ENCODE peak calls at places on chromosomes 4 and X, in five cellular contexts. M, D, V, A and X are unnamed samples.

GRCh38 chr4:112514449-112515277 is 1.3 kb downstream of the NEUROG2 start:
- DNase-seq in A (no peak), D (no peak), M (no peak), V (no peak), X (no peak)

GRCh38 chr4:182478475-182478874 is 235.3 kb downstream of the TENM3 start:
- DNase-seq in A (no peak), D (peak; percentile 7), V (no peak), M (peak; percentile 20), X (no peak)

GRCh38 chr4:177107288-177107901 is 202.3 kb upstream of the NEIL3 start:
- DNase-seq in V (no peak), M (no peak), A (no peak), D (no peak), X (no peak)

GRCh38 chrX:132561974-132562373 is 73.1 kb upstream of the MBNL3 start:
- DNase-seq in D (no peak), M (no peak), V (no peak), A (no peak), X (no peak)

GRCh38 chr4:114396808-114397207 is 201.8 kb upstream of the UGT8 start:
- DNase-seq in A (no peak), V (no peak), D (no peak), M (no peak), X (no peak)

GRCh38 chrX:105210258-105210657 is 10.2 kb downstream of the TEX13A start:
- DNase-seq in D (peak; percentile 5), V (no peak), A (no peak), M (no peak), X (no peak)

GRCh38 chrX:15465347-15465746 is 27.8 kb downstream of the PIR start:
- DNase-seq in A (no peak), M (no peak), V (no peak), D (no peak), X (no peak)

GRCh38 chr4:98181815-98182214 is 38.5 kb upstream of the STPG2 start:
- DNase-seq in M (no peak), A (no peak), D (no peak), V (no peak), X (no peak)

GRCh38 chr4:103754844-103755243 is 35.1 kb upstream of the TACR3 start:
- DNase-seq in A (no peak), V (peak; percentile 68), D (no peak), M (no peak), X (no peak)

GRCh38 chr4:41362647-41363383 is 106.1 kb downstream of the UCHL1 start:
- DNase-seq in D (no peak), A (no peak), M (no peak), V (no peak), X (no peak)

GRCh38 chr4:6263541-6264540 is 5.8 kb upstream of the WFS1 start:
- DNase-seq in D (no peak), M (no peak), A (no peak), V (peak; percentile 63), X (no peak)

GRCh38 chr4:2276581-2277325 is 14.8 kb upstream of the MXD4 start:
- DNase-seq in V (no peak), A (no peak), M (no peak), D (no peak), X (no peak)

GRCh38 chr4:61389640-61390039 is 189.5 kb downstream of the ADGRL3 start:
- DNase-seq in V (no peak), M (no peak), A (no peak), D (no peak), X (no peak)

GRCh38 chr4:7457201-7458065 is 22.7 kb upstream of the PSAPL1 start:
- DNase-seq in V (no peak), A (no peak), D (no peak), M (no peak), X (no peak)

GRCh38 chrX:101659601-101660063 is at the start of gene ARMCX2:
- DNase-seq in V (peak; percentile 55), D (no peak), M (no peak), A (no peak), X (no peak)

GRCh38 chrX:132957211-132958085 is 981 bp downstream of the HS6ST2 start:
- DNase-seq in M (no peak), A (no peak), V (peak; percentile 47), D (no peak), X (no peak)

GRCh38 chr4:177080388-177080787 is 229.3 kb upstream of the NEIL3 start:
- DNase-seq in A (no peak), M (no peak), V (no peak), D (no peak), X (no peak)

GRCh38 chr4:156983366-156983765 is 11.8 kb upstream of the PDGFC start:
- DNase-seq in V (no peak), D (no peak), A (no peak), M (peak; percentile 19), X (no peak)

GRCh38 chr4:7987148-7987989 is 47.7 kb upstream of the AFAP1 start:
- DNase-seq in M (peak; percentile 41), A (peak; percentile 71), V (peak; percentile 84), D (peak; percentile 77), X (no peak)

GRCh38 chr4:48591372-48591771 is 101.3 kb downstream of the ZAR1 start:
- DNase-seq in M (no peak), D (peak; percentile 13), A (no peak), V (no peak), X (no peak)

GRCh38 chr4:30776921-30777415 is 56.8 kb downstream of the PCDH7 start:
- DNase-seq in D (no peak), A (no peak), M (no peak), V (no peak), X (no peak)

GRCh38 chr4:144189121-144189520 is 48.6 kb upstream of the GYPA start:
- DNase-seq in A (no peak), V (no peak), M (no peak), D (no peak), X (no peak)

GRCh38 chr4:118888666-118889312 is at the start of gene SYNPO2:
- DNase-seq in D (no peak), M (peak; percentile 16), A (peak; percentile 69), V (peak; percentile 61), X (no peak)
- TF ChIP-seq POLR2A in D (no peak), M (no peak), A (peak; percentile 75), V (no peak), X (no peak)

GRCh38 chr4:37982736-37983135 is 22.5 kb downstream of the PTTG2 start:
- DNase-seq in D (no peak), A (no peak), M (no peak), V (no peak), X (peak; percentile 55)
- H3K4me1 ChIP-seq in D (peaks cover 2% of the 10 kb centered on the region), A (no peaks in the 10 kb centered on the region), M (peaks cover 10% of the 10 kb centered on the region), V (peaks cover 39% of the 10 kb centered on the region), X (peaks cover 38% of the 10 kb centered on the region)

DNA sequence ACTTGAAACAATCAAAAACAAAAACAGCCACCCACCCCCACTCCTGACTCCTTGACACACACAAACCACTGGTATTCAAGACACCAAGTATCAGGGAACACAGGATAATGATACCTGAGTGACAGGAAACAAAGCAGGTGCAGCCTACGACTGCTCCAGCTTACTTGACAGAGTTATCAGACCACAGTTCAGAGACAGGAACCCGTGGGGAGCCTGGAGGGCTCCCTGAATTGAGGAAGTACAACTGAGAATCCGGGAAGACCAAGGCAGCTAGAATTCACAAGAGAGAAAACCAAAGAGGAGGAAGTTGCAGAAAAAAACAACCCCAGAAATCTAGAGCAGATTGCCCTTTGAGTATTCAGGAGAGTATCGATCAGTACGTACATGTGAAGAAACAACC is 20.5 kb downstream of the COMMD8 start:
- DNase-seq in D (no peak), V (no peak), M (no peak), A (no peak), X (no peak)
- H3K4me3 ChIP-seq in D (no peak overlapping the region), V (no peak overlapping the region), M (no peak overlapping the region), A (no peak overlapping the region), X (no peak overlapping the region)

GRCh38 chrX:118974908-118975671 is 672 bp downstream of the LONRF3 start:
- DNase-seq in M (no peak), A (no peak), V (peak; percentile 67), D (peak; percentile 41), X (peak; percentile 74)
- TF ChIP-seq POLR2A in M (no peak), A (no peak), V (peak; percentile 59), D (peak; percentile 51), X (no peak)

GRCh38 chrX:10165580-10166247 is 8.9 kb downstream of the CLCN4 start:
- DNase-seq in M (no peak), V (no peak), A (no peak), D (peak; percentile 37), X (no peak)

GRCh38 chrX:10163031-10163430 is 6.3 kb downstream of the CLCN4 start:
- DNase-seq in A (no peak), D (no peak), V (no peak), M (no peak), X (no peak)

GRCh38 chrX:10166731-10167149 is 10.0 kb downstream of the CLCN4 start:
- DNase-seq in V (no peak), A (no peak), M (no peak), D (no peak), X (no peak)

GRCh38 chrX:10166248-10166716 is 9.5 kb downstream of the CLCN4 start:
- DNase-seq in A (no peak), V (no peak), M (no peak), D (peak; percentile 29), X (no peak)

DNA sequence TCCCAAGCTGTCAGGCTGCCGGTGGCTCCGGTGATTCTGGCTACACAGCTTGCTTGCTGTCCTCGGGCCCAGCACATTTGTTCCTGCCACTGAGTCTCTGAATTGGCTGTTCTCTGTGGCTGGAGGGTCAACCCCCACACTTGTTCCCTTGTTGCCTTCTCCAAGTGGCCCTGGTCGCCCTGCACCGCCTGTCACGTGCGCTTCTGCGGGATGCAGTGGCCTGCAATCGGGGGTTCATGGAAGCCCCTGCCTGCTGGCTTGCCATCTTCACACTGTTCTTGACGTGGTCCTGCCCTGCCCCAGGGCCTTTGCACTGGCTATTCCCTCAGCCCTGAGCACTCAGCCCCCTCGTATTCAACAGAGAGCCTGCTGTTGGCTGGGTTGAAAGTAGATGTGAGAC is 8.1 kb downstream of the CLCN4 start:
- DNase-seq in M (no peak), D (no peak), V (no peak), A (no peak), X (no peak)
- H3K4me1 ChIP-seq in M (no peaks in the 10 kb centered on the region), D (peaks cover 44% of the 10 kb centered on the region), V (no peaks in the 10 kb centered on the region), A (no peaks in the 10 kb centered on the region), X (no peaks in the 10 kb centered on the region)

GRCh38 chr4:125642645-125643044 is 327.9 kb downstream of the FAT4 start:
- DNase-seq in V (no peak), M (no peak), A (no peak), D (no peak), X (no peak)

DNA sequence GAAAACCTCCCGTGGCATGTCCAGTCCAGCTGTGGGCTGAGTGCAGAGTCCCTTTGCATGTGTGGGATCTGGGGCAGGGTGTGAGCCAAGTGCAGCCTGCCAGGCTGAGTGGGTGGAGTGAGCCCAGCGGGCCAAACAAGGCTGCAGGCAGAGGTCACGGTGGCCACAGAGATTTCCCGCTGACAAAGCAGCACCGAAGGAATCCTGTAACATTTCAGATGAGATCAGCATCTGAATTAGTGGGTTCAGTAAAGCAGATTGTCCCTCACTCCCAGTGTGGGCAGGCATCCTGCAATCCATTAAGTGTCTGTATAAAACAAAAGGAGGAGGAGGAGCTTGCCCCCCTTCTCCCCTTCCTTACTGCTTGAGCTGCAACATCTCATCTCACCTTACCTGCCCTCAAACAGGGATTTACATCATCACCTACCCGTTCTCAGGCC is 324.4 kb downstream of the FAT4 start:
- DNase-seq in V (no peak), M (no peak), D (no peak), A (no peak), X (no peak)
- H3K4me3 ChIP-seq in V (no peak overlapping the region), M (no peak overlapping the region), D (no peak overlapping the region), A (peak overlapping the region; percentile 36), X (no peak overlapping the region)